ENCODE peak calls at places on chromosome 19, in four cellular contexts. E is CD4-positive, alpha-beta T cell; G is AG04450; B is fibroblast of lung. Y is an unnamed sample.

GRCh38 chr19:44664976-44665375 is 6.3 kb upstream of the CEACAM19 start:
- DNase-seq in E (no peak), G (no peak), B (no peak), Y (no peak)

GRCh38 chr19:29775575-29775900 is 36.3 kb upstream of the CCNE1 start:
- DNase-seq in E (no peak), G (no peak), B (no peak), Y (no peak)

GRCh38 chr19:2345076-2345475 is 15.0 kb upstream of the TMPRSS9 start:
- DNase-seq in E (no peak), G (no peak), B (no peak), Y (no peak)

GRCh38 chr19:16197188-16197621 is 506 bp upstream of the AP1M1 start:
- DNase-seq in E (no peak), G (peak; percentile 55), B (peak; percentile 90), Y (no peak)

GRCh38 chr19:51296331-51297093 is 14.9 kb upstream of the IGLON5 start:
- DNase-seq in E (no peak), G (no peak), B (no peak), Y (no peak)

GRCh38 chr19:10219678-10220077 is 11.5 kb downstream of the S1PR2 start:
- DNase-seq in E (peak; percentile 25), G (peak; percentile 79), B (peak; percentile 44), Y (no peak)

GRCh38 chr19:43768273-43769050 is 12.3 kb downstream of the KCNN4 start:
- DNase-seq in E (no peak), G (no peak), B (no peak), Y (no peak)

GRCh38 chr19:43469160-43469480 is 3.7 kb upstream of the LYPD3 start:
- DNase-seq in E (no peak), G (no peak), B (no peak), Y (no peak)

GRCh38 chr19:42282810-42283247 is 13.8 kb downstream of the CIC start:
- DNase-seq in E (no peak), G (no peak), B (no peak), Y (no peak)

GRCh38 chr19:10846500-10847202 is 1.6 kb upstream of the C19orf38 start:
- DNase-seq in E (no peak), G (no peak), B (no peak), Y (no peak)

GRCh38 chr19:7863971-7864718 is 10.0 kb downstream of the PRR36 start:
- DNase-seq in E (no peak), G (no peak), B (no peak), Y (no peak)

GRCh38 chr19:45302416-45302815 is 20.3 kb downstream of the CKM start:
- DNase-seq in E (no peak), G (no peak), B (no peak), Y (no peak)

GRCh38 chr19:33497778-33498175 is 23.8 kb downstream of the PEPD start:
- DNase-seq in E (no peak), G (no peak), B (no peak), Y (no peak)

GRCh38 chr19:50551713-50552187 is 16.5 kb downstream of the LRRC4B start:
- DNase-seq in E (no peak), G (no peak), B (no peak), Y (no peak)

GRCh38 chr19:2246801-2247361 is 2.2 kb upstream of the AMH start:
- DNase-seq in E (no peak), G (no peak), B (peak; percentile 32), Y (peak; percentile 30)

GRCh38 chr19:33441828-33442227 is 68.3 kb downstream of the CEBPG start:
- DNase-seq in E (no peak), G (no peak), B (no peak), Y (no peak)

GRCh38 chr19:16207490-16208025 is 9.8 kb downstream of the AP1M1 start:
- DNase-seq in E (no peak), G (no peak), B (no peak), Y (no peak)

GRCh38 chr19:54190942-54191670 is at the start of gene TSEN34:
- DNase-seq in E (peak; percentile 85), G (no peak), B (no peak), Y (peak; percentile 88)

GRCh38 chr19:49011194-49011593 is 5.7 kb downstream of the LHB start:
- DNase-seq in E (no peak), G (no peak), B (no peak), Y (no peak)

GRCh38 chr19:55340144-55340783 is 588 bp downstream of the KMT5C start:
- DNase-seq in E (no peak), G (no peak), B (no peak), Y (no peak)

GRCh38 chr19:16345457-16345856 is 20.8 kb downstream of the KLF2 start:
- DNase-seq in E (no peak), G (no peak), B (no peak), Y (no peak)

GRCh38 chr19:49655570-49656455 is 9.8 kb downstream of the IRF3 start:
- DNase-seq in E (no peak), G (no peak), B (no peak), Y (no peak)

GRCh38 chr19:567296-567900 is 5.0 kb upstream of the BSG start:
- DNase-seq in E (no peak), G (no peak), B (no peak), Y (no peak)

GRCh38 chr19:31255863-31256600 is 93.2 kb downstream of the TSHZ3 start:
- DNase-seq in E (no peak), G (no peak), B (no peak), Y (no peak)

GRCh38 chr19:6730153-6730804 is 7.1 kb downstream of the GPR108 start:
- DNase-seq in E (no peak), G (no peak), B (no peak), Y (peak; percentile 44)

GRCh38 chr19:44925114-44925891 is 10.9 kb downstream of the APOC1 start:
- DNase-seq in E (no peak), G (no peak), B (peak; percentile 19), Y (peak; percentile 86)

GRCh38 chr19:10655457-10656312 is 1.5 kb downstream of the ILF3 start:
- DNase-seq in E (no peak), G (no peak), B (peak; percentile 42), Y (no peak)

GRCh38 chr19:7199613-7200533 is 94.3 kb downstream of the INSR start:
- DNase-seq in E (no peak), G (no peak), B (no peak), Y (no peak)

DNA sequence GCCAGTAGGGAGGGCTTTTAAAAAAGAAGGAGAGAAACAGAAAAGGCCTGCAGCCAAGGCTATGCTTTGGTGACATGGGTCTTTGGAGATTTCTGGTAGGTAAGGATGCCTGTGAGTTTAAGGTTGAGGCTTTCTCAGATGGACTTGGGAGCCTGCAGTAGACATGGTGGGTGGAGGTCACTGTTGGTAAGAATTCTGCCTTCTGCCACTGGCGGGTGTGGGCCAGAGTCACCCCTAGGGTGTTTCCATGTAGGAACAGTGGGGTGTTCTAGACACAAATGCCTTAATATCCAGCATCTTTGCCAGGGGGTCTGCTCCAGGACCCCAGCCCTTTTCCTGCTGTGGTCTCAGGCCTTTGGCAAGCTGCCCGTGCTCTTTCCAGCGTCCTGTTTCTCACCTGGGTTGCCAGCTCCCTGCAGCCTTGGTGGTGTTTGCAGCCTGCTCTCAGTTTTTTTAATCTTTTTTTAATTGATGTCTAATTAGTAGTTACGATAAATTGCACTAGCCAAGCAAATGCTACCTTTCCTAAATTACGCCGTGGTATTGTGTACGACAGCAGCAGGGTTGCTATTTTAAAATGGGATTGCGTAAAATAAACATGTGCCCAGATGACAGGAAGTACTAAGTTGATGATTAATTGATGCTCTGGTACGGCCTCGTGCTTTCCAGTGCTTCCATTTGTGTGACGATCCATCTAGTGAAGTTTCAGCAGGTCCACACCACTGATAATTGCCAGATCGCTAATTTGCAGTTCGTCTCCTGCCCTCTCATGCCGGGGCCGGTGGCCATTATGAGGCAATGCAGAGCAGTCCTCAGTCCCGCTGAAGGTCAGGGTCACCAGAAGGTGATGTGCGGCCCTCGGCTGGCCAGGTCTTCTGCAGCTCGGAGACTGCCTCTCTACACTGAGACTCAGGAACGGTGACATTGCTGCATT is 35.3 kb upstream of the NPAS1 start:
- DNase-seq in E (no peak), G (no peak), B (peak; percentile 75), Y (no peak)
- H3K27ac ChIP-seq in E (no peak overlapping the region), G (no peak overlapping the region), B (no peak overlapping the region), Y (no peak overlapping the region)

GRCh38 chr19:28703400-28703956 is 509.5 kb downstream of the UQCRFS1 start:
- DNase-seq in E (no peak), G (no peak), B (no peak), Y (no peak)
- H3K27ac ChIP-seq in E (no peak overlapping the region), G (no peak overlapping the region), B (no peak overlapping the region), Y (no peak overlapping the region)

DNA sequence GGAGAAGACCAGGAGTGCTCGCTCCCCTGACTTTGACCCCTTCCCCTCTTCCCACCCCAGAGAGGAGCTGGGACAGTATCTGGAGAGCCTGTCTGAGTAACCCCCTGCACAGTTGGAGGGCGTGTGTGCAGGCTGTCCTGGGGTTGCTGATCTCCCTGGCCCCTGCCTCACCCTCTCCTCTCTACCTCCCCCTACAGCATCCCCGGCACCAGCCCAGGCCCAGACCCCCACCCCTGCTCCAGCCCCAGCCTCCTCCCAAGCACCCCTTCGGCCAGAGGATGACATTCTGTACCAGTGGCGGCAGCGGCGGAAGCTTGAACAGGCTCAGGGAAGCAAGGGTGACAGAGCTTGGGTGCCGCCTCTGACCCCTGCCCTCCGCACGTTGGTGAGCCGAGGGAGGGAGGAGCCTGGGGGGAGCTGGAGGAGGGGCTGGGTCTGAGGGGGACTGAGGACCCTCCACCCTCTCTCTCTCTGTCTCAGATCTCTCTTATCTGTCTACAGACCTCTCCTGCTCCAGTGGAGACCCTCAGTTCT is 8.7 kb downstream of the PROSER3 start:
- DNase-seq in E (no peak), G (no peak), B (no peak), Y (no peak)
- H3K27ac ChIP-seq in E (no peak overlapping the region), G (no peak overlapping the region), B (no peak overlapping the region), Y (no peak overlapping the region)

DNA sequence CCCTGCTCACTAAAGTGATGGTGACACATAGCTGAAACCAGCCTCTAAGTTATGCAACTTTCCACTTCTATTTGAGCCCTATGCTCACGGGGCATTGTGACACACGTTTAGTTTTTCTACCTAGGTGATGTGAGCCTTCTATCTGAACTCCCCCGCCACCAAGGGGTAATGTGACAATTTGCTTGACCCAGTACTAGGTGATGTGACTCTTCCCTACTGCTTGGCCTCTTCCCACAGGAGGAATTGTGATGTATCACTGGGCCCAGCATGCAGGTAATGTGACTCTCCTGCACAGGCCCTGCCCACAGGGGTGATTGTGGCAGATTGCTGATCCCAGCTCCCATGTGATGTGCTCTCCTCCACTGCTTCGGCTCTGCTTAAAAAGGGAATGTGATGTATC is 42.7 kb upstream of the ZNF43 start:
- DNase-seq in E (no peak), G (no peak), B (no peak), Y (no peak)
- H3K27ac ChIP-seq in E (no peak overlapping the region), G (no peak overlapping the region), B (no peak overlapping the region), Y (no peak overlapping the region)

DNA sequence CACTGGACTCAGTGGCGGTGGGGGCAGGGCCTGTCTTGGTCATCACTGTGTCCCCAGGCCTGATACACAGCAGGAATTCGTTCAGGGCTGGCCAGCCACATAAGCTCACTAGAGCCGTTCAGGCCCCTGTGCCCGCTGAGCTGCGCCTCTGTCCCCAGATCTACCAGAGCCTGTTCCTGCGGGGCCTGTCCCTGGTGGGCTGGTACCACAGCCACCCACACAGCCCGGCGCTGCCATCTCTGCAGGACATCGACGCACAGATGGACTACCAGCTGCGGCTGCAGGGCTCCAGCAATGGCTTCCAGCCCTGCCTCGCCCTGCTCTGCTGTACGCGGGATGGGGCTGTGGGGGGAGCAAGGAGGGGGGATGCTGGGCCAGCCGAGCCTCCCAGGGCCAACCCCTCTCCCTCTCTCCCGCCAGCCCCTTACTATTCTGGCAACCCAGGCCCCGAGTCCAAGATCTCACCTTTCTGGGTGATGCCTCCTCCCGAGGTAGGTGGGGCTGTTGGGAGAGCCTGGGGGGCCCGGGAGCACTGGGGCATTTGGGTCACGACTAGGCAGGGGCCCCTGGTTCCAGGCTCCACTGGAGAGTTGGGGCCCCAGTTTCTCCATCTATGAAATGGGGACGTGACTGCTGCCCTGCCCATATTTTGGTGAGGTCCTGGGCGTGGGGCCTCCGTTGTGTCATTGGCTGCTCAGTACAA is 13.9 kb downstream of the MPND start:
- DNase-seq in E (no peak), G (no peak), B (no peak), Y (no peak)
- H3K27ac ChIP-seq in E (no peak overlapping the region), G (no peak overlapping the region), B (no peak overlapping the region), Y (no peak overlapping the region)

Y was measured in caudate nucleus.